ENCODE peak calls at places on chromosomes 2 and 18, in ten cellular contexts. One of them, this sample, is unnamed.

GRCh38 chr2:239984431-239985194 is 40.5 kb downstream of the NDUFA10 start:
- DNase-seq in GM06990: no peak
- DNase-seq in A549: no peak
- DNase-seq in cardiac muscle cell: no peak
- DNase-seq in left ventricle myocardium inferior: no peak
- DNase-seq in mammary epithelial cell: no peak
- DNase-seq in testis: no peak
- DNase-seq in brain microvascular endothelial cell: no peak
- DNase-seq in astrocyte of the spinal cord: no peak
- DNase-seq in uterus: no peak
- DNase-seq in this sample: peak; percentile 60

GRCh38 chr2:85309699-85310321 is 18.0 kb downstream of the TGOLN2 start:
- DNase-seq in GM06990: no peak
- DNase-seq in astrocyte of the spinal cord: no peak
- DNase-seq in cardiac muscle cell: no peak
- DNase-seq in left ventricle myocardium inferior: no peak
- DNase-seq in brain microvascular endothelial cell: no peak
- DNase-seq in mammary epithelial cell: no peak
- DNase-seq in A549: no peak
- DNase-seq in testis: no peak
- DNase-seq in uterus: peak; percentile 48
- DNase-seq in this sample: no peak

GRCh38 chr2:28436525-28437051 is 43.9 kb downstream of the FOSL2 start:
- DNase-seq in cardiac muscle cell: no peak
- DNase-seq in mammary epithelial cell: peak; percentile 88
- DNase-seq in left ventricle myocardium inferior: no peak
- DNase-seq in brain microvascular endothelial cell: no peak
- DNase-seq in testis: no peak
- DNase-seq in GM06990: no peak
- DNase-seq in uterus: no peak
- DNase-seq in A549: no peak
- DNase-seq in astrocyte of the spinal cord: no peak
- DNase-seq in this sample: no peak

GRCh38 chr2:127410871-127411396 is 7.3 kb upstream of the PROC start:
- DNase-seq in uterus: no peak
- DNase-seq in A549: peak; percentile 50
- DNase-seq in GM06990: no peak
- DNase-seq in left ventricle myocardium inferior: no peak
- DNase-seq in brain microvascular endothelial cell: no peak
- DNase-seq in mammary epithelial cell: no peak
- DNase-seq in cardiac muscle cell: no peak
- DNase-seq in testis: peak; percentile 32
- DNase-seq in astrocyte of the spinal cord: peak; percentile 69
- DNase-seq in this sample: no peak

GRCh38 chr2:162007447-162008040 is 66.5 kb downstream of the DPP4 start:
- DNase-seq in astrocyte of the spinal cord: peak; percentile 23
- DNase-seq in uterus: no peak
- DNase-seq in testis: no peak
- DNase-seq in brain microvascular endothelial cell: no peak
- DNase-seq in GM06990: no peak
- DNase-seq in cardiac muscle cell: no peak
- DNase-seq in left ventricle myocardium inferior: no peak
- DNase-seq in mammary epithelial cell: no peak
- DNase-seq in A549: no peak
- DNase-seq in this sample: no peak

GRCh38 chr2:18119883-18120282 is 241.4 kb downstream of the KCNS3 start:
- DNase-seq in astrocyte of the spinal cord: peak; percentile 71
- DNase-seq in left ventricle myocardium inferior: no peak
- DNase-seq in uterus: no peak
- DNase-seq in GM06990: no peak
- DNase-seq in testis: no peak
- DNase-seq in A549: no peak
- DNase-seq in brain microvascular endothelial cell: peak; percentile 37
- DNase-seq in cardiac muscle cell: no peak
- DNase-seq in mammary epithelial cell: no peak
- DNase-seq in this sample: no peak

GRCh38 chr2:38409136-38409903 is 32.2 kb upstream of the ATL2 start:
- DNase-seq in mammary epithelial cell: peak; percentile 63
- DNase-seq in astrocyte of the spinal cord: no peak
- DNase-seq in left ventricle myocardium inferior: peak; percentile 30
- DNase-seq in GM06990: peak; percentile 48
- DNase-seq in cardiac muscle cell: no peak
- DNase-seq in A549: no peak
- DNase-seq in testis: peak; percentile 55
- DNase-seq in brain microvascular endothelial cell: no peak
- DNase-seq in uterus: peak; percentile 35
- DNase-seq in this sample: no peak

GRCh38 chr2:104583791-104584190 is 270.1 kb upstream of the POU3F3 start:
- DNase-seq in testis: no peak
- DNase-seq in cardiac muscle cell: no peak
- DNase-seq in mammary epithelial cell: no peak
- DNase-seq in brain microvascular endothelial cell: no peak
- DNase-seq in uterus: no peak
- DNase-seq in astrocyte of the spinal cord: no peak
- DNase-seq in left ventricle myocardium inferior: no peak
- DNase-seq in A549: no peak
- DNase-seq in GM06990: no peak
- DNase-seq in this sample: no peak

DNA sequence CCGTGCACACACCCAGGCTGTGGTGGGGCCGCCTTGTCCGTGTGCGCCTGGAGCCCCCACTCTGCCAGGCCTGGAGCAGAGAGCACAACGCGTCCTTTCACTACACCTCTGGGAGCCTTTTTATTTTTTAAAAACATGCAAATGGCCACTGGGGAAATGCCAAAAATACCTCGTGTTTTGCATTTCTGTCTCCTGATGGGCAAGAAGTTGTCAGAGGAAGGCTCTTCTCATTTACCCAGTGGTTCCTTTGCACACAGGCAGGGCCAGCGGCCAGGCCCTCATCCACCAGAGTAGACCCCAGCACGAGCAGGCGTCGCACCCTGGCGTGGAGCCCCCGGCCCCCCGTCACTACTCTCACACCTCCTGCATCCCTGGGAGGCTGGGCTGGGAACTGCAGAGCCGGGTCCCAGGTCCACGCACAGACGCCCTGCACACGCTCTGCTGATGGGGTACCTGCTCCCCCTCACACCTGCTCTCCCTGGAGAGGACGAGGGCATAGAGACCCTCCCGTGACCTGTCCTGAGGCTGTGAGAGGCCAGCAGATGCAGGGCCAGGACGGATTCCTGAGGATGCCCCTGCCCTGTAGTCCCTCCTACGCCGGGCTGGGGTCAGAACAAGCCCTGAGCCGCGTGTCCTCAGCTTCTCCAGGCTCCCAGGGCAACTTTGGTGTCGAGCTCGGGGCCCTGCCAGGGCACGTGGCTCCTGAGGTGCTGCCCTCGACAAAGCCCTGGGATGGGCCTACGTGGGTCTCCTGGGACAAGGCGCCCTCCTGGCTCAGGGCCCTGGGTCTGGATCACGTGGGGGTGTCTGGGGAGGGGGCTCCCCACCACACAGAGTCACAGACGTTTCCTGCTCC is 64.9 kb downstream of the NFATC1 start:
- DNase-seq in mammary epithelial cell: no peak
- DNase-seq in A549: no peak
- DNase-seq in testis: no peak
- DNase-seq in uterus: no peak
- DNase-seq in brain microvascular endothelial cell: no peak
- DNase-seq in astrocyte of the spinal cord: no peak
- DNase-seq in GM06990: peak; percentile 63
- DNase-seq in left ventricle myocardium inferior: no peak
- DNase-seq in cardiac muscle cell: no peak
- DNase-seq in this sample: no peak
- H3K4me3 ChIP-seq in mammary epithelial cell: no peak overlapping the region
- H3K4me3 ChIP-seq in A549: no peak overlapping the region
- H3K4me3 ChIP-seq in testis: no peak overlapping the region
- H3K4me3 ChIP-seq in uterus: no peak overlapping the region
- H3K4me3 ChIP-seq in brain microvascular endothelial cell: no peak overlapping the region
- H3K4me3 ChIP-seq in astrocyte of the spinal cord: no peak overlapping the region
- H3K4me3 ChIP-seq in GM06990: no peak overlapping the region
- H3K4me3 ChIP-seq in left ventricle myocardium inferior: no peak overlapping the region
- H3K4me3 ChIP-seq in cardiac muscle cell: no peak overlapping the region
- H3K4me3 ChIP-seq in this sample: no peak overlapping the region

GRCh38 chr18:13281406-13281805 is 62.8 kb downstream of the LDLRAD4 start:
- DNase-seq in GM06990: no peak
- DNase-seq in left ventricle myocardium inferior: no peak
- DNase-seq in A549: no peak
- DNase-seq in uterus: no peak
- DNase-seq in cardiac muscle cell: no peak
- DNase-seq in brain microvascular endothelial cell: no peak
- DNase-seq in mammary epithelial cell: no peak
- DNase-seq in testis: no peak
- DNase-seq in astrocyte of the spinal cord: no peak
- DNase-seq in this sample: no peak
- TF ChIP-seq CTCF in GM06990: no peak
- TF ChIP-seq CTCF in left ventricle myocardium inferior: no peak
- TF ChIP-seq CTCF in A549: no peak
- TF ChIP-seq CTCF in uterus: no peak
- TF ChIP-seq CTCF in cardiac muscle cell: no peak
- TF ChIP-seq CTCF in brain microvascular endothelial cell: no peak
- TF ChIP-seq CTCF in mammary epithelial cell: no peak
- TF ChIP-seq CTCF in testis: no peak
- TF ChIP-seq CTCF in astrocyte of the spinal cord: no peak
- TF ChIP-seq CTCF in this sample: no peak

GRCh38 chr2:43218221-43218549 is 8.2 kb downstream of the ZFP36L2 start:
- DNase-seq in astrocyte of the spinal cord: peak; percentile 55
- DNase-seq in uterus: no peak
- DNase-seq in left ventricle myocardium inferior: no peak
- DNase-seq in GM06990: no peak
- DNase-seq in brain microvascular endothelial cell: peak; percentile 37
- DNase-seq in A549: no peak
- DNase-seq in cardiac muscle cell: no peak
- DNase-seq in mammary epithelial cell: no peak
- DNase-seq in testis: peak; percentile 63
- DNase-seq in this sample: no peak
- H3K4me3 ChIP-seq in astrocyte of the spinal cord: no peak overlapping the region
- H3K4me3 ChIP-seq in uterus: peak overlapping the region; percentile 35
- H3K4me3 ChIP-seq in left ventricle myocardium inferior: peak overlapping the region; percentile 94
- H3K4me3 ChIP-seq in GM06990: no peak overlapping the region
- H3K4me3 ChIP-seq in brain microvascular endothelial cell: no peak overlapping the region
- H3K4me3 ChIP-seq in A549: no peak overlapping the region
- H3K4me3 ChIP-seq in cardiac muscle cell: peak overlapping the region; percentile 15
- H3K4me3 ChIP-seq in mammary epithelial cell: no peak overlapping the region
- H3K4me3 ChIP-seq in testis: no peak overlapping the region
- H3K4me3 ChIP-seq in this sample: no peak overlapping the region

DNA sequence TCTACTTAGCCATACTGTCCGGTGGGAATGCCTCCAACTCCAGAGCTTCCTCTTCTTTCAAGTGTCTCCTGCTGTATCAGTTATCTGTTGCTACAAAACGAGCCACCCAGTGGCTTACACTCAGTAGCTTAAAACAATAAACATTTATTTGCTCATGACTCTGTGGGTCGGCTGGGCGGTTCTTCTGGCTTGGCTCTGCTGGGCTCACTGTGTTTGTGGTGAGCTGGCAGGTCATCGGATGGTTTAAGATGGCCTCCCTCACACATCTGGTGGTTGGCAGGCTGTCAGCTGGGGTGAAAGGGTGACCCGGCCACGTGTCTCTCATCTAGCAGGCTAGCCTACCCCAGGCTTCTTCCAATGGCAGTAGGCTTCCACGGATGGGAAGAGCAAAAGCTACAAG is 122.4 kb upstream of the SLC1A4 start:
- DNase-seq in astrocyte of the spinal cord: peak; percentile 96
- DNase-seq in GM06990: no peak
- DNase-seq in mammary epithelial cell: peak; percentile 58
- DNase-seq in testis: peak; percentile 37
- DNase-seq in uterus: peak; percentile 49
- DNase-seq in cardiac muscle cell: no peak
- DNase-seq in A549: no peak
- DNase-seq in brain microvascular endothelial cell: peak; percentile 96
- DNase-seq in left ventricle myocardium inferior: no peak
- DNase-seq in this sample: no peak
- TF ChIP-seq CTCF in astrocyte of the spinal cord: no peak
- TF ChIP-seq CTCF in GM06990: no peak
- TF ChIP-seq CTCF in mammary epithelial cell: no peak
- TF ChIP-seq CTCF in testis: no peak
- TF ChIP-seq CTCF in uterus: no peak
- TF ChIP-seq CTCF in cardiac muscle cell: no peak
- TF ChIP-seq CTCF in A549: no peak
- TF ChIP-seq CTCF in brain microvascular endothelial cell: peak; percentile 19
- TF ChIP-seq CTCF in left ventricle myocardium inferior: no peak
- TF ChIP-seq CTCF in this sample: no peak

GRCh38 chr2:16662440-16662839 is 3.2 kb downstream of the CYRIA start:
- DNase-seq in astrocyte of the spinal cord: peak; percentile 78
- DNase-seq in GM06990: no peak
- DNase-seq in mammary epithelial cell: peak; percentile 30
- DNase-seq in testis: no peak
- DNase-seq in A549: no peak
- DNase-seq in cardiac muscle cell: no peak
- DNase-seq in brain microvascular endothelial cell: peak; percentile 89
- DNase-seq in uterus: peak; percentile 80
- DNase-seq in left ventricle myocardium inferior: no peak
- DNase-seq in this sample: no peak

GRCh38 chr2:16664052-16664731 is 1.4 kb downstream of the CYRIA start:
- DNase-seq in uterus: peak; percentile 87
- DNase-seq in mammary epithelial cell: no peak
- DNase-seq in cardiac muscle cell: peak; percentile 27
- DNase-seq in A549: no peak
- DNase-seq in testis: peak; percentile 30
- DNase-seq in brain microvascular endothelial cell: peak; percentile 93
- DNase-seq in GM06990: peak; percentile 35
- DNase-seq in left ventricle myocardium inferior: no peak
- DNase-seq in astrocyte of the spinal cord: peak; percentile 93
- DNase-seq in this sample: peak; percentile 23

GRCh38 chr2:16661936-16662335 is 3.7 kb downstream of the CYRIA start:
- DNase-seq in A549: no peak
- DNase-seq in brain microvascular endothelial cell: no peak
- DNase-seq in astrocyte of the spinal cord: no peak
- DNase-seq in cardiac muscle cell: no peak
- DNase-seq in GM06990: no peak
- DNase-seq in uterus: no peak
- DNase-seq in left ventricle myocardium inferior: no peak
- DNase-seq in testis: no peak
- DNase-seq in mammary epithelial cell: no peak
- DNase-seq in this sample: no peak

GRCh38 chr2:16664809-16665745 is 557 bp downstream of the CYRIA start:
- DNase-seq in brain microvascular endothelial cell: no peak
- DNase-seq in astrocyte of the spinal cord: no peak
- DNase-seq in uterus: no peak
- DNase-seq in cardiac muscle cell: no peak
- DNase-seq in A549: peak; percentile 17
- DNase-seq in testis: no peak
- DNase-seq in left ventricle myocardium inferior: no peak
- DNase-seq in mammary epithelial cell: no peak
- DNase-seq in GM06990: no peak
- DNase-seq in this sample: no peak

GRCh38 chr2:16663121-16663905 is 2.3 kb downstream of the CYRIA start:
- DNase-seq in GM06990: peak; percentile 32
- DNase-seq in astrocyte of the spinal cord: no peak
- DNase-seq in left ventricle myocardium inferior: no peak
- DNase-seq in A549: no peak
- DNase-seq in brain microvascular endothelial cell: no peak
- DNase-seq in mammary epithelial cell: no peak
- DNase-seq in cardiac muscle cell: peak; percentile 26
- DNase-seq in testis: no peak
- DNase-seq in uterus: no peak
- DNase-seq in this sample: no peak
- H3K4me3 ChIP-seq in GM06990: no peak overlapping the region
- H3K4me3 ChIP-seq in astrocyte of the spinal cord: no peak overlapping the region
- H3K4me3 ChIP-seq in left ventricle myocardium inferior: peak overlapping the region; percentile 74
- H3K4me3 ChIP-seq in A549: no peak overlapping the region
- H3K4me3 ChIP-seq in brain microvascular endothelial cell: no peak overlapping the region
- H3K4me3 ChIP-seq in mammary epithelial cell: no peak overlapping the region
- H3K4me3 ChIP-seq in cardiac muscle cell: no peak overlapping the region
- H3K4me3 ChIP-seq in testis: no peak overlapping the region
- H3K4me3 ChIP-seq in uterus: no peak overlapping the region
- H3K4me3 ChIP-seq in this sample: no peak overlapping the region